ENCODE peak calls at places on chromosomes 5 and 9, in six cellular contexts. Y, Z, P, C, W and L are unnamed samples.

GRCh38 chr5:133850811-133851210 is 117.6 kb downstream of the C5orf15 start:
- DNase-seq in Y (no peak), Z (no peak), P (no peak), C (no peak), W (no peak), L (no peak)

GRCh38 chr5:121503111-121503840 is 348.4 kb upstream of the FTMT start:
- DNase-seq in Y (no peak), Z (peak; percentile 24), P (peak; percentile 7), C (peak; percentile 29), W (no peak), L (peak; percentile 17)

GRCh38 chr5:75368391-75368790 is 31.4 kb downstream of the HMGCR start:
- DNase-seq in Y (no peak), Z (peak; percentile 68), P (no peak), C (no peak), W (no peak), L (no peak)

GRCh38 chr5:56409331-56410190 is 176.4 kb upstream of the ANKRD55 start:
- DNase-seq in Y (no peak), Z (peak; percentile 43), P (no peak), C (peak; percentile 67), W (no peak), L (no peak)

GRCh38 chr5:79573983-79574890 is 38.0 kb upstream of the TENT2 start:
- DNase-seq in Y (no peak), Z (no peak), P (no peak), C (no peak), W (no peak), L (no peak)

GRCh38 chr5:10550222-10550995 is 13.5 kb upstream of the ANKRD33B start:
- DNase-seq in Y (no peak), Z (no peak), P (no peak), C (no peak), W (no peak), L (no peak)

GRCh38 chr5:125835293-125836172 is 587.7 kb upstream of the GRAMD2B start:
- DNase-seq in Y (no peak), Z (peak; percentile 68), P (peak; percentile 39), C (peak; percentile 48), W (no peak), L (peak; percentile 41)

GRCh38 chr5:168939887-168940534 is 360.8 kb upstream of the PANK3 start:
- DNase-seq in Y (no peak), Z (no peak), P (no peak), C (no peak), W (no peak), L (peak; percentile 30)

GRCh38 chr5:90612930-90613329 is 54.3 kb downstream of the ADGRV1 start:
- DNase-seq in Y (no peak), Z (no peak), P (no peak), C (no peak), W (peak; percentile 5), L (no peak)

GRCh38 chr5:147686421-147686820 is 96.1 kb downstream of the JAKMIP2 start:
- DNase-seq in Y (no peak), Z (no peak), P (no peak), C (no peak), W (no peak), L (no peak)

DNA sequence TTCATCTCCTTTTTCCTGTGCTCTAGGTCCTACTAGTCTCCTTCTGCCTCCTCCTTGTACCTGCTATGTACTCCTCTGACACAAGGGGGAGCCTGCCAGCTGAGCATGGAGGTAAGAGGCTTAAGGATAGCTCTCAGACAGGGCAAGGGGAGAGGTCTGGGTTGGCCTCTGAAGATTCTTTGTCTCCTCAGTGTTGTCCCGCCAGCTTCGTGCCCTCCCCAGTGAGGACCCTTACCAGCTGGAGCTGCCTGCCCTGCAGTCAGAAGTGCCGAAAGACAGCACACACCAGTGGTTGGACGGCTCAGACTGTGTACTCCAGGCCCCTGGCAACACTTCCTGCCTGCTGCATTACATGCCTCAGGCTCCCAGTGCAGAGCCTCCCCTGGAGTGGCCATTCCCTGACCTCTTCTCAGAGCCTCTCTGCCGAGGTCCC is 3.8 kb downstream of the CREB3 start:
- DNase-seq in Y (no peak), Z (peak; percentile 87), P (peak; percentile 76), C (peak; percentile 75), W (no peak), L (peak; percentile 69)
- TF ChIP-seq POLR2AphosphoS5 in Y (no peak), Z (no peak), P (peak; percentile 24), C (no peak), W (no peak), L (no peak)

GRCh38 chr5:177306674-177307543 is 3.3 kb downstream of the PRELID1 start:
- DNase-seq in Y (no peak), Z (no peak), P (no peak), C (no peak), W (no peak), L (no peak)
- TF ChIP-seq POLR2AphosphoS5 in Y (peak; percentile 57), Z (no peak), P (no peak), C (peak; percentile 11), W (peak; percentile 55), L (peak; percentile 29)

DNA sequence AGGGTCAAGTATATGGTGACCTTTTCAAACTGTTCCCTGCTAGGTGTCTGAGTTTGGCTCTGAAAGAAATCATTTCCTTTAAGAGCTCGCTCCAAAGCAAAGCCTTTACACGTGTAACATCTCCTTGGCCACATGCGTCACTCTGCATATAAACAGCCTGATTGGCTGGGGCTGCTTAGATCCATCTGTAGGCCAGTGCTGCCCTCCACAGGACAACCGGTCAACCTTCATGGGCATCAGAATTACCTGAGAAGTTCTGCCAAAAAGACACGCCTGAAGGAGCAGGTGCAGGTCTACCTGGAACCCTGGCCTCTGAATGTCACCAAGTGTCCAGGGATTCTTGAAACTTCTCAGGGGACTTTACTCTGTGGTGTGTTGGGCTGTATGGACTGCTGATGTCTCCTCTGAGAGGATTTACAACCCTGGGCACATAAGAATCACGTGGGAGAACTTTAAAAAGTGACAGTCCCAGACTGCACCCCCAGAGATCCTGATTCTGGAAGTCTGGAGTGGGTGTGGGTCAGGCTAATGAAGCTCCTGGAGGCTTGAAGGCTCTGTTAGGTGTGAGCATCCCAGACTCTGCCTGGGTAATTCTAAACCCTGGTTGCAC is 497.6 kb downstream of the GADD45G start:
- DNase-seq in Y (no peak), Z (peak; percentile 79), P (peak; percentile 91), C (peak; percentile 89), W (peak; percentile 61), L (peak; percentile 84)
- TF ChIP-seq POLR2AphosphoS5 in Y (peak; percentile 38), Z (no peak), P (no peak), C (no peak), W (no peak), L (no peak)

GRCh38 chr9:88530051-88530450 is 4.9 kb upstream of the NXNL2 start:
- DNase-seq in Y (no peak), Z (no peak), P (no peak), C (no peak), W (no peak), L (no peak)
- TF ChIP-seq POLR2AphosphoS5 in Y (no peak), Z (no peak), P (no peak), C (no peak), W (no peak), L (no peak)